ENCODE peak calls at places on chromosomes 6 and 20, in four cellular contexts. N is WTC11, J is K562, O is HepG2. U is an unnamed sample.

GRCh38 chr20:37544386-37544785 is 16.7 kb upstream of the BLCAP start:
- DNase-seq in O (no peak), N (no peak), J (no peak), U (no peak)

GRCh38 chr20:53586640-53587039 is 7.0 kb downstream of the ZNF217 start:
- DNase-seq in O (no peak), N (no peak), J (no peak), U (no peak)

GRCh38 chr6:71258078-71258866 is 30.3 kb upstream of the OGFRL1 start:
- DNase-seq in N (no peak), J (no peak), O (no peak), U (no peak)

GRCh38 chr6:124131779-124132178 is 328.1 kb downstream of the NKAIN2 start:
- DNase-seq in O (no peak), J (no peak), N (no peak), U (no peak)

GRCh38 chr6:156840606-156841005 is 63.4 kb downstream of the ARID1B start:
- DNase-seq in J (no peak), N (no peak), O (no peak), U (no peak)

GRCh38 chr6:111552241-111552744 is 53.4 kb downstream of the TRAF3IP2 start:
- DNase-seq in N (peak), J (no peak), O (no peak), U (no peak)

GRCh38 chr20:19692685-19693119 is 65.4 kb upstream of the RIN2 start:
- DNase-seq in J (peak), O (peak), N (peak), U (no peak)

GRCh38 chr6:20441236-20441635 is 39.6 kb downstream of the E2F3 start:
- DNase-seq in J (no peak), O (no peak), N (no peak), U (no peak)

GRCh38 chr6:4936681-4937041 is 67.2 kb downstream of the RPP40 start:
- DNase-seq in O (peak), J (peak), N (no peak), U (no peak)

GRCh38 chr6:139230421-139230840 is 61.4 kb downstream of the TXLNB start:
- DNase-seq in O (no peak), N (no peak), J (no peak), U (no peak)

GRCh38 chr20:51529758-51530157 is 12.8 kb downstream of the NFATC2 start:
- DNase-seq in N (no peak), O (no peak), J (no peak), U (no peak)

GRCh38 chr20:62707281-62707941 is 1.2 kb upstream of the NTSR1 start:
- DNase-seq in N (no peak), O (no peak), J (no peak), U (no peak)

GRCh38 chr6:31617010-31617409 is 2.0 kb downstream of the AIF1 start:
- DNase-seq in J (no peak), O (no peak), N (no peak), U (no peak)

GRCh38 chr6:106508836-106509235 is 120.5 kb downstream of the RTN4IP1 start:
- DNase-seq in N (no peak), J (no peak), O (no peak), U (no peak)

GRCh38 chr20:51306521-51307358 is 235.8 kb downstream of the NFATC2 start:
- DNase-seq in O (peak), J (peak), N (peak), U (no peak)

GRCh38 chr6:97865612-97866011 is 582.6 kb upstream of the MMS22L start:
- DNase-seq in J (no peak), O (no peak), N (no peak), U (no peak)

GRCh38 chr6:168638497-168639072 is 197.6 kb downstream of the SMOC2 start:
- DNase-seq in J (no peak), O (no peak), N (no peak), U (no peak)

GRCh38 chr6:33173228-33174180 is 18.8 kb downstream of the COL11A2 start:
- DNase-seq in O (no peak), N (no peak), J (no peak), U (no peak)

GRCh38 chr6:113936093-113936934 is 34.6 kb downstream of the HDAC2 start:
- DNase-seq in N (no peak), O (peak), J (peak), U (peak)

GRCh38 chr6:84249724-84250123 is 22.3 kb upstream of the CEP162 start:
- DNase-seq in J (no peak), N (no peak), O (no peak), U (no peak)

GRCh38 chr6:165774903-165775608 is 112.0 kb upstream of the PDE10A start:
- DNase-seq in J (no peak), O (peak), N (no peak), U (no peak)

GRCh38 chr6:157244780-157245179 is 78.5 kb downstream of the TMEM242 start:
- DNase-seq in N (no peak), O (no peak), J (no peak), U (no peak)

GRCh38 chr6:159976844-159977241 is 8.0 kb downstream of the IGF2R start:
- DNase-seq in N (no peak), O (no peak), J (no peak), U (no peak)

GRCh38 chr6:49909508-49910047 is 43.2 kb upstream of the CRISP1 start:
- DNase-seq in N (no peak), O (no peak), J (no peak), U (no peak)

GRCh38 chr20:44217342-44218092 is 6.9 kb upstream of the OSER1 start:
- DNase-seq in N (peak), J (peak), O (peak), U (no peak)

GRCh38 chr6:24673625-24674024 is 6.7 kb downstream of the ACOT13 start:
- DNase-seq in J (no peak), O (no peak), N (no peak), U (no peak)

GRCh38 chr6:106149472-106150069 is 63.4 kb downstream of the PRDM1 start:
- DNase-seq in O (no peak), J (no peak), N (no peak), U (no peak)

GRCh38 chr6:100382767-100383195 is 81.9 kb downstream of the SIM1 start:
- DNase-seq in O (no peak), J (no peak), N (no peak), U (no peak)

GRCh38 chr6:113147544-113147943 is 709.6 kb upstream of the MARCKS start:
- DNase-seq in J (no peak), O (no peak), N (no peak), U (no peak)

GRCh38 chr6:46199387-46199786 is 28.6 kb upstream of the ENPP5 start:
- DNase-seq in O (no peak), N (no peak), J (no peak), U (no peak)

GRCh38 chr6:154134471-154135147 is 95.6 kb downstream of the OPRM1 start:
- DNase-seq in N (no peak), J (no peak), O (no peak), U (no peak)

GRCh38 chr6:41111017-41111416 is 38.2 kb downstream of the NFYA start:
- DNase-seq in N (no peak), J (no peak), O (no peak), U (no peak)

GRCh38 chr20:60258255-60258863 is 300.1 kb downstream of the CDH26 start:
- DNase-seq in N (no peak), J (no peak), O (peak), U (no peak)

DNA sequence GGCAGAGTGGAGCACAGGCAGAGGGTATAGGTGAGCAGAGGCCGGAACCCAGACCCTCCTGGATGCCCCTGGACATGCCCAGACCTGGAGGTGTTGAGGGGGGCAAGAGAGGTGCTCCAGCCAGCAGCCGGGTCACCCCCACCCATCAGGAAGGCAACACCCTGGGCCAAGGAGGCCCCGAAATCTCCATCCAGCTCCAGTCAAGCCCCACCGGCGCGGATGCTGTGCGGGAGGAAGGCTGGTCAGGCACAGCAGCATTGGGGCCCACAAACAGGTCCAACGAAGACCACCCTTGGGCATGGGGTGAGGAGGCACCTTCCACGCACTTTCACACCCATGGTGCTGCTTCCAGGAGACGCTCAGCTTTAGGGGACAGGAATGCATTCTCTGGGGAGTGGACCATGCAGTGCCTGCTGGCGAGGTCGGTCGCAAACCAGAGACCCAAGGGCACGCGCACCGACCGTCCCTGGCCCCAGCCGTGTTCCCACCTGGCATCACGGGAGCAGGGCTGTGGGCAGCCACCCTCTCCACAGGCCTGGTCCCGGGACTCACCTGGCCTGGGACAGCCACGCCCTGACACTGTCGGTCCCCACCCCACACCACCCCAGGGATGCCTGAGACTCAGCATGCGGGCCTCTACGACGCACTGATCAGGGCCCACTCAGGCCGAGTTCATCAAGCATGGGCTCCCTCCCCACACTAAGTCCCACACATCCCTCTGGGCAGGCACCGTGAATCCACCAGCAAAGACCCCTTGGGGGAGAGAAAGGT is 43.6 kb upstream of the ZBP1 start:
- DNase-seq in N (peak), J (no peak), O (no peak), U (no peak)
- TF ChIP-seq CBFB in N (no peak), J (no peak), O (no peak), U (no peak)

DNA sequence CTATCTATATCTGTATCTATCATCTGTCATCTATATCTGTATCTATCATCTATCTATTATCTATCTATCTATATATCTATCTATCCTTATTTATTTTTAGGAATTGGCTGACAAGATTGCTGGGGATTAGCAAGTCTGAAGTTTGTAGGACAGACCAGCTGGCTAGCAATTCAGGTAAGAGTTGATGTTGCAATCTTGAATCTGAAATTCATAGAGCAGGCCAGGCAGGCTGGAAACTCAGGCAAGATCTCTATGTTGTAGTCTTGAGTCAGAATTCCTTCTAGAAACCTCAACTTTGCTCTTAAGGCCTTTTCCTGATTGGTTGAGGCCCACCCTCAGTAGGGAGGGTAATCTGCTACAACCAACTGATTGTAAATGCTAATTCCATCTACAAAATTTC is 19.1 kb downstream of the MAPK13 start:
- DNase-seq in J (no peak), O (no peak), N (no peak), U (no peak)
- TF ChIP-seq ATF2 in J (no peak), O (no peak), N (no peak), U (no peak)

GRCh38 chr6:30556714-30556963 is 350 bp upstream of the GNL1 start:
- DNase-seq in O (no peak), N (peak), J (no peak), U (no peak)

GRCh38 chr6:30556006-30556713 is at the start of gene GNL1:
- DNase-seq in J (peak), O (peak), N (peak), U (peak)

GRCh38 chr6:30556964-30557682 is at the start of gene PRR3:
- DNase-seq in O (peak), N (peak), J (peak), U (peak)

GRCh38 chr6:30555428-30556005 is 772 bp downstream of the GNL1 start:
- DNase-seq in J (peak), O (no peak), N (peak), U (no peak)

GRCh38 chr6:30557683-30557981 is 537 bp downstream of the PRR3 start:
- DNase-seq in O (no peak), J (no peak), N (no peak), U (no peak)
- TF ChIP-seq CBFB in O (no peak), J (no peak), N (no peak), U (no peak)

DNA sequence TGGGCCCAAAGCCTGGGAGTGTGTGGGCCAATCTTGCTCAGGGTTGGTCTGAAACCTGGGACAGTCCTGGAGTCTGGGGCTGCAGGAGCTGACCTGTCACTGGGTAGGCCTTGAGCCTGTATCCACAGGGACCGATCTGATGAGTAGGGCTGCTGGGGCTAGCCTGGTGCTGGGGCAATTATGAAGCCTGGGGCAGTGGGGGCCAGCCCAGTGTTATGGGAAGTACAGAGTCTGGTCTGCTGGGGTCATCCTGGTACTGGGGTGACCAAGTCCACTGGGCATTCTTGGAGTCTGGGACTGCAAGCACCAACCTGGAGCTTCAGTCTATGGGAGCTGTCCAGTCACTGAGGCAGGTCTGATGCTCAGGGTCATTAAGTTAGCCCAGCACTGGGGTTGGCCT is 20.7 kb downstream of the DEFB115 start:
- DNase-seq in O (no peak), N (no peak), J (no peak), U (no peak)
- TF ChIP-seq ATF2 in O (no peak), N (no peak), J (no peak), U (no peak)

GRCh38 chr6:2800552-2801316 is 35.5 kb downstream of the WRNIP1 start:
- DNase-seq in N (no peak), J (no peak), O (no peak), U (no peak)
- TF ChIP-seq CBFB in N (no peak), J (no peak), O (no peak), U (no peak)

GRCh38 chr6:134589512-134589911 is 271.6 kb upstream of the SGK1 start:
- DNase-seq in N (peak), J (no peak), O (no peak), U (no peak)
- TF ChIP-seq ATF2 in N (no peak), J (no peak), O (no peak), U (no peak)

DNA sequence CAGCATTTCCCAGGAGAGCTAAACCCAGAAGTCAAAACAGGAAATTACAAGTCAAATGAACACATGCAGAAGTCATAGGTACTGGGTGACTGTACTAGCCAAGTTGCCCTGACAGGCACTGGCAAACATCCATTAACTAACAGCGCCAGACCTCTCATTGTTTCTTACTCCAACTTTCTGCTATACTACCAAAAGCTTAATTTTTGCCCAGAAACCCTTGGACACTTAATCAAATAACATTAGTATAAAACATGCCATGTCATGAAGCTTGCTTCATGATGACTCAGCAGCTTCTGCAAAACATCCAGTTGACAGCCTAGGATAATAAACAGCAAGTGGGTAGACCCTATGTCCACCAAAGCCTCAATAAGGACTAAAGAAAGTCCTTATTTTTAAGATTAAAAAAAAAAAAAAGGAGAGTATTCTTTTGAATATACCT is 3.5 kb downstream of the NUP153 start:
- DNase-seq in N (no peak), J (peak), O (peak), U (no peak)
- TF ChIP-seq CBFB in N (no peak), J (no peak), O (no peak), U (no peak)

GRCh38 chr20:45293041-45294002 is 13.3 kb upstream of the RBPJL start:
- DNase-seq in N (peak), O (peak), J (peak), U (no peak)
- TF ChIP-seq ATF2 in N (no peak), O (no peak), J (no peak), U (no peak)

U was measured in GM12878.